ENCODE peak calls at places on chromosome 12, in eight cellular contexts. One of them, this sample, is unnamed.

GRCh38 chr12:49133014-49133413 is 1.8 kb upstream of the TUBA1B start:
- DNase-seq in IMR-90: no peak
- DNase-seq in CD8-positive, alpha-beta T cell: no peak
- DNase-seq in HepG2: no peak
- DNase-seq in Panc1: no peak
- DNase-seq in colonic mucosa: no peak
- DNase-seq in WERI-Rb-1: peak
- DNase-seq in endothelial cell of umbilical vein: no peak
- DNase-seq in this sample: no peak

GRCh38 chr12:57261385-57261784 is 10.4 kb upstream of the STAC3 start:
- DNase-seq in colonic mucosa: no peak
- DNase-seq in IMR-90: no peak
- DNase-seq in CD8-positive, alpha-beta T cell: no peak
- DNase-seq in HepG2: no peak
- DNase-seq in WERI-Rb-1: no peak
- DNase-seq in Panc1: no peak
- DNase-seq in endothelial cell of umbilical vein: no peak
- DNase-seq in this sample: no peak

GRCh38 chr12:42759622-42760273 is 170.2 kb upstream of the PRICKLE1 start:
- DNase-seq in CD8-positive, alpha-beta T cell: no peak
- DNase-seq in IMR-90: peak
- DNase-seq in HepG2: no peak
- DNase-seq in Panc1: no peak
- DNase-seq in endothelial cell of umbilical vein: no peak
- DNase-seq in WERI-Rb-1: peak
- DNase-seq in colonic mucosa: peak
- DNase-seq in this sample: no peak

GRCh38 chr12:82055391-82055790 is 296.2 kb upstream of the PPFIA2 start:
- DNase-seq in colonic mucosa: no peak
- DNase-seq in IMR-90: no peak
- DNase-seq in CD8-positive, alpha-beta T cell: no peak
- DNase-seq in Panc1: no peak
- DNase-seq in HepG2: no peak
- DNase-seq in WERI-Rb-1: no peak
- DNase-seq in endothelial cell of umbilical vein: no peak
- DNase-seq in this sample: no peak

GRCh38 chr12:8913702-8914032 is 642 bp upstream of the PHC1 start:
- DNase-seq in CD8-positive, alpha-beta T cell: no peak
- DNase-seq in HepG2: no peak
- DNase-seq in IMR-90: no peak
- DNase-seq in colonic mucosa: no peak
- DNase-seq in Panc1: no peak
- DNase-seq in WERI-Rb-1: no peak
- DNase-seq in endothelial cell of umbilical vein: no peak
- DNase-seq in this sample: no peak

GRCh38 chr12:69475237-69475984 is 5.2 kb downstream of the FRS2 start:
- DNase-seq in endothelial cell of umbilical vein: peak
- DNase-seq in CD8-positive, alpha-beta T cell: no peak
- DNase-seq in colonic mucosa: no peak
- DNase-seq in IMR-90: peak
- DNase-seq in Panc1: no peak
- DNase-seq in HepG2: peak
- DNase-seq in WERI-Rb-1: peak
- DNase-seq in this sample: no peak

GRCh38 chr12:6370994-6371754 is 4.2 kb downstream of the SCNN1A start:
- DNase-seq in colonic mucosa: peak
- DNase-seq in IMR-90: peak
- DNase-seq in HepG2: peak
- DNase-seq in Panc1: peak
- DNase-seq in endothelial cell of umbilical vein: peak
- DNase-seq in WERI-Rb-1: peak
- DNase-seq in CD8-positive, alpha-beta T cell: no peak
- DNase-seq in this sample: no peak

GRCh38 chr12:2453807-2454177 is 341.0 kb upstream of the FKBP4 start:
- DNase-seq in colonic mucosa: no peak
- DNase-seq in IMR-90: no peak
- DNase-seq in endothelial cell of umbilical vein: no peak
- DNase-seq in CD8-positive, alpha-beta T cell: no peak
- DNase-seq in HepG2: no peak
- DNase-seq in Panc1: no peak
- DNase-seq in WERI-Rb-1: no peak
- DNase-seq in this sample: no peak

GRCh38 chr12:20561886-20562285 is 133.2 kb upstream of the SLCO1C1 start:
- DNase-seq in endothelial cell of umbilical vein: no peak
- DNase-seq in WERI-Rb-1: no peak
- DNase-seq in Panc1: no peak
- DNase-seq in IMR-90: peak
- DNase-seq in HepG2: no peak
- DNase-seq in CD8-positive, alpha-beta T cell: no peak
- DNase-seq in colonic mucosa: no peak
- DNase-seq in this sample: no peak

GRCh38 chr12:28051516-28052456 is 79.3 kb upstream of the PTHLH start:
- DNase-seq in colonic mucosa: no peak
- DNase-seq in WERI-Rb-1: no peak
- DNase-seq in HepG2: no peak
- DNase-seq in endothelial cell of umbilical vein: no peak
- DNase-seq in IMR-90: peak
- DNase-seq in CD8-positive, alpha-beta T cell: no peak
- DNase-seq in Panc1: no peak
- DNase-seq in this sample: no peak

GRCh38 chr12:117033382-117034045 is 65.7 kb downstream of the TESC start:
- DNase-seq in WERI-Rb-1: peak
- DNase-seq in Panc1: no peak
- DNase-seq in CD8-positive, alpha-beta T cell: no peak
- DNase-seq in IMR-90: no peak
- DNase-seq in endothelial cell of umbilical vein: no peak
- DNase-seq in HepG2: no peak
- DNase-seq in colonic mucosa: no peak
- DNase-seq in this sample: no peak

GRCh38 chr12:105946541-105946940 is 192.2 kb downstream of the NUAK1 start:
- DNase-seq in WERI-Rb-1: no peak
- DNase-seq in CD8-positive, alpha-beta T cell: no peak
- DNase-seq in endothelial cell of umbilical vein: no peak
- DNase-seq in IMR-90: peak
- DNase-seq in colonic mucosa: no peak
- DNase-seq in Panc1: no peak
- DNase-seq in HepG2: no peak
- DNase-seq in this sample: peak

GRCh38 chr12:107684990-107685359 is 624 bp upstream of the PWP1 start:
- DNase-seq in IMR-90: peak
- DNase-seq in endothelial cell of umbilical vein: no peak
- DNase-seq in HepG2: peak
- DNase-seq in WERI-Rb-1: peak
- DNase-seq in Panc1: no peak
- DNase-seq in CD8-positive, alpha-beta T cell: no peak
- DNase-seq in colonic mucosa: peak
- DNase-seq in this sample: no peak

GRCh38 chr12:57476162-57476992 is 3.3 kb downstream of the ARHGAP9 start:
- DNase-seq in WERI-Rb-1: no peak
- DNase-seq in Panc1: no peak
- DNase-seq in HepG2: no peak
- DNase-seq in CD8-positive, alpha-beta T cell: peak
- DNase-seq in IMR-90: no peak
- DNase-seq in colonic mucosa: no peak
- DNase-seq in endothelial cell of umbilical vein: no peak
- DNase-seq in this sample: no peak

GRCh38 chr12:107415066-107415465 is 270.5 kb upstream of the PWP1 start:
- DNase-seq in CD8-positive, alpha-beta T cell: no peak
- DNase-seq in endothelial cell of umbilical vein: no peak
- DNase-seq in colonic mucosa: no peak
- DNase-seq in WERI-Rb-1: no peak
- DNase-seq in HepG2: no peak
- DNase-seq in Panc1: no peak
- DNase-seq in IMR-90: peak
- DNase-seq in this sample: no peak

GRCh38 chr12:75890141-75890540 is 141.4 kb downstream of the PHLDA1 start:
- DNase-seq in colonic mucosa: no peak
- DNase-seq in WERI-Rb-1: no peak
- DNase-seq in HepG2: no peak
- DNase-seq in CD8-positive, alpha-beta T cell: no peak
- DNase-seq in endothelial cell of umbilical vein: no peak
- DNase-seq in Panc1: no peak
- DNase-seq in IMR-90: peak
- DNase-seq in this sample: no peak

GRCh38 chr12:93192878-93193277 is 184.8 kb upstream of the NUDT4 start:
- DNase-seq in CD8-positive, alpha-beta T cell: no peak
- DNase-seq in Panc1: no peak
- DNase-seq in colonic mucosa: no peak
- DNase-seq in WERI-Rb-1: no peak
- DNase-seq in IMR-90: no peak
- DNase-seq in HepG2: no peak
- DNase-seq in endothelial cell of umbilical vein: no peak
- DNase-seq in this sample: no peak

GRCh38 chr12:108722992-108723766 is 8.1 kb downstream of the CORO1C start:
- DNase-seq in HepG2: no peak
- DNase-seq in WERI-Rb-1: no peak
- DNase-seq in Panc1: no peak
- DNase-seq in colonic mucosa: no peak
- DNase-seq in endothelial cell of umbilical vein: peak
- DNase-seq in IMR-90: peak
- DNase-seq in CD8-positive, alpha-beta T cell: no peak
- DNase-seq in this sample: no peak

GRCh38 chr12:108721824-108722223 is 9.5 kb downstream of the CORO1C start:
- DNase-seq in Panc1: no peak
- DNase-seq in colonic mucosa: no peak
- DNase-seq in endothelial cell of umbilical vein: no peak
- DNase-seq in WERI-Rb-1: no peak
- DNase-seq in IMR-90: no peak
- DNase-seq in CD8-positive, alpha-beta T cell: no peak
- DNase-seq in HepG2: no peak
- DNase-seq in this sample: no peak

GRCh38 chr12:108724054-108724889 is 7.0 kb downstream of the CORO1C start:
- DNase-seq in Panc1: no peak
- DNase-seq in WERI-Rb-1: no peak
- DNase-seq in colonic mucosa: no peak
- DNase-seq in CD8-positive, alpha-beta T cell: no peak
- DNase-seq in endothelial cell of umbilical vein: peak
- DNase-seq in IMR-90: peak
- DNase-seq in HepG2: no peak
- DNase-seq in this sample: no peak

GRCh38 chr12:108720757-108721514 is 10.4 kb downstream of the CORO1C start:
- DNase-seq in CD8-positive, alpha-beta T cell: no peak
- DNase-seq in endothelial cell of umbilical vein: no peak
- DNase-seq in colonic mucosa: no peak
- DNase-seq in Panc1: no peak
- DNase-seq in IMR-90: no peak
- DNase-seq in HepG2: no peak
- DNase-seq in WERI-Rb-1: no peak
- DNase-seq in this sample: no peak

DNA sequence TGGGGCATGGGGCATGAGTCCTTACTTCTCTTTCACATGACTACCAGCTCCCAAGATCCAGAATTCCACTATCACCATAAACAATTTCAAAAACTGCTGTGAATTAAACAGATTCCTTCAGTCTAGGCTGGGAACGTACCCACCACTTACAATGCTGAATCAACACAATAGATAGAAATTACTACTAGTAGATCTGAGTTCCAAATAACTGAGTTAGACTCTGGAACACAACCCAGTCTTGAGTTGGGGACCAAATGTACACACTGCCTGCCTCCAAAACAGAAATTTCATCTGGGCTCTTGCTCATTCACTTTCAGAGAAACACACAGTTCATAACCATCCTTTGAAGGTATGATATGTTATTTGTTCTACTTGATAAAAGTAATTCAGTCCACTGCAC is 8.9 kb downstream of the CORO1C start:
- DNase-seq in colonic mucosa: no peak
- DNase-seq in CD8-positive, alpha-beta T cell: no peak
- DNase-seq in Panc1: no peak
- DNase-seq in HepG2: no peak
- DNase-seq in endothelial cell of umbilical vein: no peak
- DNase-seq in WERI-Rb-1: no peak
- DNase-seq in IMR-90: no peak
- DNase-seq in this sample: no peak
- H3K27ac ChIP-seq in colonic mucosa: peak
- H3K27ac ChIP-seq in CD8-positive, alpha-beta T cell: no peak
- H3K27ac ChIP-seq in Panc1: peak
- H3K27ac ChIP-seq in HepG2: peak
- H3K27ac ChIP-seq in endothelial cell of umbilical vein: peak
- H3K27ac ChIP-seq in WERI-Rb-1: no peak
- H3K27ac ChIP-seq in IMR-90: peak
- H3K27ac ChIP-seq in this sample: peak

GRCh38 chr12:125455556-125455955 is 390.3 kb downstream of the AACS start:
- DNase-seq in IMR-90: no peak
- DNase-seq in WERI-Rb-1: no peak
- DNase-seq in HepG2: no peak
- DNase-seq in CD8-positive, alpha-beta T cell: no peak
- DNase-seq in endothelial cell of umbilical vein: no peak
- DNase-seq in Panc1: no peak
- DNase-seq in colonic mucosa: no peak
- DNase-seq in this sample: no peak
- TF ChIP-seq CTCF in IMR-90: no peak
- TF ChIP-seq CTCF in WERI-Rb-1: peak
- TF ChIP-seq CTCF in HepG2: no peak
- TF ChIP-seq CTCF in CD8-positive, alpha-beta T cell: no peak
- TF ChIP-seq CTCF in endothelial cell of umbilical vein: no peak
- TF ChIP-seq CTCF in Panc1: no peak
- TF ChIP-seq CTCF in colonic mucosa: no peak
- TF ChIP-seq CTCF in this sample: no peak

GRCh38 chr12:129790930-129791329 is 112.9 kb downstream of the TMEM132D start:
- DNase-seq in Panc1: no peak
- DNase-seq in colonic mucosa: no peak
- DNase-seq in HepG2: no peak
- DNase-seq in endothelial cell of umbilical vein: no peak
- DNase-seq in IMR-90: no peak
- DNase-seq in WERI-Rb-1: no peak
- DNase-seq in CD8-positive, alpha-beta T cell: no peak
- DNase-seq in this sample: no peak
- H3K4me3 ChIP-seq in Panc1: no peak
- H3K4me3 ChIP-seq in colonic mucosa: no peak
- H3K4me3 ChIP-seq in HepG2: no peak
- H3K4me3 ChIP-seq in endothelial cell of umbilical vein: no peak
- H3K4me3 ChIP-seq in IMR-90: no peak
- H3K4me3 ChIP-seq in WERI-Rb-1: no peak
- H3K4me3 ChIP-seq in CD8-positive, alpha-beta T cell: no peak
- H3K4me3 ChIP-seq in this sample: no peak

DNA sequence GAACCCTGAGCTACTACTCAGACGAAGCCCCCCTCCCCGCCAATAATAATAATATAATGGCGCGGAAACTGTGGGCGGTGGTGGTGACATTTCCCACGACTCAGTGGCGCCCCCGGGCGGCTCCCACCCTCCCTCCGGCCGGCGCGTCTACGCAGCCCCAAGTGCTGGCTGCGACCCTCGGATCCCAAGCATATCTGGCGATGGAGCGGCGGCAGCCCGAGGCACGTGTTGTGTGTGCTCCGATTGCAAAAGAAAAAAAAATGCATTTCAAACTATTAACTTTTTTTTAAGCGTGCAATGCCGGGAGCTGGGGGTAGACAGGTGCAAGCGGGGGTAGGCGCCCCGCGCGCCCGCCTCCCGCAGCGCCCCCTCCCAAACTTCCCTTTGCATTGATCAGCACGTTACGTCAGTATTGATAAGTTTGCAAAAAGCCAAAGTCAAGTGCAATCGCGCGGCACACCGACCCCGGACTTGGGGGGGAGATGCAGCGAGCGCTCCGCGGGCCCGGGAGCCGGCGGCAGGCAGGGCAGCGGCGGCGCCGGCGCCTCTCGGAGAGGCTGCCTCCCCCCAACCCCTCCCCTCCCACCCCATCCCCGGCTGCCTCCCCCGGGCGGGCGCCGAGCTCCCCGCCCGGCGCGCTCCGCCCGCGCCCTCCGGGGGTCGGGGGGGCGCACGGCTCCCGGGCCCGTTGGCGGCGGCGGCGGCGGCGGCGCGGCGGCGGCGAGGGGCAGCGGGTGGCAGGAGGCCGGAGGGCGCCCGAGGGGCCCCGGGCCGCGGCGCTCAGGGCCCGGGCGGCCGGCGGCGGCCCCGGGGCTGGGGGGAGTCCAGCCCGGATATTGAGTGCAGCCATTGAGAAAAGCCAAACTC is 113.1 kb upstream of the MYL2 start:
- DNase-seq in HepG2: no peak
- DNase-seq in Panc1: no peak
- DNase-seq in IMR-90: no peak
- DNase-seq in CD8-positive, alpha-beta T cell: no peak
- DNase-seq in WERI-Rb-1: peak
- DNase-seq in colonic mucosa: no peak
- DNase-seq in endothelial cell of umbilical vein: no peak
- DNase-seq in this sample: no peak
- H3K27ac ChIP-seq in HepG2: no peak
- H3K27ac ChIP-seq in Panc1: no peak
- H3K27ac ChIP-seq in IMR-90: no peak
- H3K27ac ChIP-seq in CD8-positive, alpha-beta T cell: no peak
- H3K27ac ChIP-seq in WERI-Rb-1: no peak
- H3K27ac ChIP-seq in colonic mucosa: no peak
- H3K27ac ChIP-seq in endothelial cell of umbilical vein: no peak
- H3K27ac ChIP-seq in this sample: no peak